ENCODE peak calls at places on chromosome 1, in seven cellular contexts. One of them, this sample, is unnamed.

GRCh38 chr1:200867018-200867811 is 5.6 kb upstream of the GPR25 start:
- DNase-seq in NCI-H2081: no peak
- DNase-seq in G401: no peak
- DNase-seq in HTR-8/SVneo: no peak
- DNase-seq in Daoy: peak; percentile 53
- DNase-seq in EL: no peak
- DNase-seq in fibroblast of lung: peak; percentile 27
- DNase-seq in this sample: no peak

GRCh38 chr1:53559391-53559815 is 100.2 kb downstream of the DMRTB1 start:
- DNase-seq in Daoy: no peak
- DNase-seq in G401: no peak
- DNase-seq in NCI-H2081: no peak
- DNase-seq in EL: no peak
- DNase-seq in HTR-8/SVneo: no peak
- DNase-seq in fibroblast of lung: no peak
- DNase-seq in this sample: no peak

GRCh38 chr1:44421374-44422028 is 16.4 kb downstream of the RNF220 start:
- DNase-seq in Daoy: no peak
- DNase-seq in EL: no peak
- DNase-seq in NCI-H2081: no peak
- DNase-seq in G401: no peak
- DNase-seq in fibroblast of lung: no peak
- DNase-seq in HTR-8/SVneo: no peak
- DNase-seq in this sample: no peak

GRCh38 chr1:87045757-87046422 is 131.5 kb downstream of the HS2ST1 start:
- DNase-seq in G401: no peak
- DNase-seq in EL: peak; percentile 6
- DNase-seq in NCI-H2081: no peak
- DNase-seq in HTR-8/SVneo: no peak
- DNase-seq in Daoy: no peak
- DNase-seq in fibroblast of lung: peak; percentile 63
- DNase-seq in this sample: no peak

GRCh38 chr1:153775432-153776311 is 465 bp downstream of the SLC27A3 start:
- DNase-seq in G401: peak; percentile 62
- DNase-seq in HTR-8/SVneo: peak; percentile 57
- DNase-seq in Daoy: peak; percentile 70
- DNase-seq in NCI-H2081: peak; percentile 87
- DNase-seq in EL: peak; percentile 65
- DNase-seq in fibroblast of lung: peak; percentile 60
- DNase-seq in this sample: peak; percentile 44

GRCh38 chr1:162230096-162230495 is 146.6 kb downstream of the SPATA46 start:
- DNase-seq in Daoy: peak; percentile 59
- DNase-seq in HTR-8/SVneo: peak; percentile 28
- DNase-seq in fibroblast of lung: peak; percentile 23
- DNase-seq in EL: peak; percentile 11
- DNase-seq in NCI-H2081: peak; percentile 98
- DNase-seq in G401: peak; percentile 34
- DNase-seq in this sample: no peak

GRCh38 chr1:19557609-19558051 is 72.3 kb upstream of the CAPZB start:
- DNase-seq in Daoy: peak; percentile 64
- DNase-seq in HTR-8/SVneo: no peak
- DNase-seq in EL: peak; percentile 43
- DNase-seq in fibroblast of lung: peak; percentile 39
- DNase-seq in G401: no peak
- DNase-seq in NCI-H2081: no peak
- DNase-seq in this sample: no peak

GRCh38 chr1:30147188-30147587 is 576.2 kb downstream of the MATN1 start:
- DNase-seq in Daoy: peak; percentile 50
- DNase-seq in NCI-H2081: no peak
- DNase-seq in G401: no peak
- DNase-seq in fibroblast of lung: no peak
- DNase-seq in HTR-8/SVneo: no peak
- DNase-seq in EL: no peak
- DNase-seq in this sample: no peak

GRCh38 chr1:112337028-112337531 is 58.9 kb upstream of the CTTNBP2NL start:
- DNase-seq in EL: peak; percentile 18
- DNase-seq in G401: peak; percentile 72
- DNase-seq in HTR-8/SVneo: peak; percentile 8
- DNase-seq in fibroblast of lung: no peak
- DNase-seq in NCI-H2081: peak; percentile 8
- DNase-seq in Daoy: peak; percentile 58
- DNase-seq in this sample: peak; percentile 48

GRCh38 chr1:17192394-17193221 is 12.3 kb upstream of the PADI1 start:
- DNase-seq in HTR-8/SVneo: no peak
- DNase-seq in EL: no peak
- DNase-seq in fibroblast of lung: peak; percentile 74
- DNase-seq in Daoy: no peak
- DNase-seq in G401: no peak
- DNase-seq in NCI-H2081: no peak
- DNase-seq in this sample: peak; percentile 11

This sample was measured in fibroblast of the aortic adventitia.